ENCODE peak calls at places on chromosomes 3 and 15, in five cellular contexts. U is GM12865; F is NCI-H1417; W is activated T-helper 1 cell treated with anti-CD3 and anti-CD28 coated beads, Interleukin-2, amount 50 U/mL, for 16 hours; A is Peyer's patch. Q is an unnamed sample.

GRCh38 chr15:38226867-38227266 is 25.8 kb upstream of the SPRED1 start:
- DNase-seq in W (no peak), U (no peak), A (no peak), F (no peak), Q (no peak)

GRCh38 chr3:72633101-72633500 is 215.1 kb downstream of the SHQ1 start:
- DNase-seq in W (no peak), A (no peak), F (no peak), U (no peak), Q (no peak)

GRCh38 chr15:48052871-48053383 is 67.9 kb upstream of the SLC24A5 start:
- DNase-seq in A (no peak), W (no peak), F (no peak), U (no peak), Q (no peak)

GRCh38 chr15:40793216-40793989 is 13.5 kb upstream of the ZFYVE19 start:
- DNase-seq in U (peak; percentile 24), F (no peak), W (no peak), A (no peak), Q (no peak)

GRCh38 chr3:169939751-169940150 is 26.9 kb upstream of the SEC62 start:
- DNase-seq in W (no peak), F (no peak), A (no peak), U (peak; percentile 30), Q (no peak)

GRCh38 chr3:107894998-107895397 is 195.8 kb downstream of the CD47 start:
- DNase-seq in U (peak; percentile 8), F (no peak), A (no peak), W (no peak), Q (no peak)

GRCh38 chr3:126870608-126871210 is 112.2 kb upstream of the PLXNA1 start:
- DNase-seq in A (no peak), W (no peak), F (no peak), U (no peak), Q (no peak)

GRCh38 chr3:115272036-115272824 is 125.1 kb upstream of the ZBTB20 start:
- DNase-seq in A (no peak), F (peak; percentile 8), W (no peak), U (no peak), Q (peak; percentile 39)

GRCh38 chr15:68352401-68353062 is 75.0 kb downstream of the FEM1B start:
- DNase-seq in W (no peak), A (peak; percentile 16), U (peak; percentile 55), F (peak; percentile 9), Q (no peak)

GRCh38 chr3:18527691-18528090 is 102.6 kb upstream of the SATB1 start:
- DNase-seq in F (no peak), U (no peak), W (no peak), A (no peak), Q (no peak)

GRCh38 chr3:9729419-9729818 is 2.1 kb upstream of the BRPF1 start:
- DNase-seq in U (no peak), F (no peak), W (no peak), A (no peak), Q (no peak)

GRCh38 chr3:127697531-127698240 is 24.9 kb downstream of the ABTB1 start:
- DNase-seq in A (peak; percentile 66), W (no peak), F (peak; percentile 67), U (peak; percentile 81), Q (peak; percentile 96)

GRCh38 chr3:29071077-29071634 is 209.7 kb upstream of the RBMS3 start:
- DNase-seq in W (no peak), A (no peak), U (no peak), F (no peak), Q (no peak)

GRCh38 chr3:48564022-48564421 is 441 bp upstream of the UCN2 start:
- DNase-seq in F (no peak), W (no peak), A (no peak), U (peak; percentile 30), Q (no peak)

GRCh38 chr3:163368168-163368567 is 1710.1 kb downstream of the SI start:
- DNase-seq in F (no peak), W (no peak), A (no peak), U (no peak), Q (no peak)

GRCh38 chr3:119950666-119951325 is 143.5 kb downstream of the GSK3B start:
- DNase-seq in A (no peak), W (no peak), U (no peak), F (no peak), Q (no peak)

GRCh38 chr3:183342824-183343223 is 85.6 kb downstream of the MCF2L2 start:
- DNase-seq in W (no peak), F (no peak), U (no peak), A (no peak), Q (no peak)

GRCh38 chr3:12316721-12317351 is 28.0 kb downstream of the PPARG start:
- DNase-seq in U (peak; percentile 3), A (no peak), F (no peak), W (no peak), Q (no peak)

GRCh38 chr15:85379403-85380131 is 836 bp upstream of the AKAP13 start:
- DNase-seq in F (peak; percentile 21), W (no peak), A (peak; percentile 63), U (peak; percentile 59), Q (no peak)

GRCh38 chr3:11604139-11604895 is 39.4 kb downstream of the VGLL4 start:
- DNase-seq in U (no peak), F (no peak), A (no peak), W (no peak), Q (no peak)

GRCh38 chr15:100054539-100054938 is 287.2 kb downstream of the ADAMTS17 start:
- DNase-seq in A (no peak), U (no peak), F (no peak), W (no peak), Q (no peak)